ENCODE peak calls at places on chromosomes 4 and X, in ten cellular contexts. G is mucosa of descending colon; D is OCI-LY7; Z is tibial artery; E is Panc1; W is ovary; X is sigmoid colon; Y is CD8-positive, alpha-beta T cell; Q is fibroblast of lung; H is hepatocyte. N is an unnamed sample. For H3K4me1 and H3K36me3, the result is how much of the 10 kb centered on the place peaks cover.

GRCh38 chr4:17787315-17787714 is 5.9 kb upstream of the FAM184B start:
- DNase-seq in G (no peak), D (no peak), Z (no peak), E (no peak), W (no peak), X (no peak), Y (no peak), Q (peak), H (no peak), N (no peak)

GRCh38 chr4:147768113-147768512 is 36.2 kb downstream of the ARHGAP10 start:
- DNase-seq in G (peak), D (no peak), Z (no peak), E (no peak), W (no peak), X (no peak), Y (no peak), Q (peak), H (peak), N (no peak)

GRCh38 chr4:152486414-152487389 is 49.2 kb downstream of the FBXW7 start:
- DNase-seq in G (no peak), D (no peak), Z (no peak), E (no peak), W (no peak), X (no peak), Y (no peak), Q (no peak), H (no peak), N (no peak)

GRCh38 chrX:152735860-152736511 is 2.4 kb downstream of the MAGEA12 start:
- DNase-seq in G (no peak), D (no peak), Z (no peak), E (no peak), W (peak), X (no peak), Y (no peak), Q (no peak), H (no peak), N (no peak)

GRCh38 chr4:109294468-109295020 is 7.9 kb downstream of the COL25A1 start:
- DNase-seq in G (no peak), D (no peak), Z (no peak), E (no peak), W (no peak), X (no peak), Y (no peak), Q (peak), H (no peak), N (no peak)

GRCh38 chr4:87975466-87975865 is at the start of gene SPP1:
- DNase-seq in G (no peak), D (peak), Z (no peak), E (no peak), W (no peak), X (no peak), Y (no peak), Q (peak), H (peak), N (no peak)

GRCh38 chrX:134604701-134605271 is 53.5 kb downstream of the PLAC1 start:
- DNase-seq in G (no peak), D (no peak), Z (no peak), E (no peak), W (peak), X (no peak), Y (no peak), Q (peak), H (peak), N (no peak)

GRCh38 chr4:139761461-139761860 is 95.8 kb downstream of the MGST2 start:
- DNase-seq in G (no peak), D (peak), Z (no peak), E (no peak), W (no peak), X (no peak), Y (no peak), Q (peak), H (no peak), N (no peak)

GRCh38 chr4:114636192-114636935 is 37.8 kb downstream of the UGT8 start:
- DNase-seq in G (no peak), D (no peak), Z (no peak), E (no peak), W (no peak), X (no peak), Y (no peak), Q (no peak), H (no peak), N (no peak)

GRCh38 chr4:76977113-76977512 is 27.6 kb downstream of the SEPTIN11 start:
- DNase-seq in G (no peak), D (no peak), Z (no peak), E (no peak), W (no peak), X (no peak), Y (no peak), Q (no peak), H (no peak), N (no peak)

GRCh38 chr4:76977731-76978350 is 28.3 kb downstream of the SEPTIN11 start:
- DNase-seq in G (no peak), D (no peak), Z (no peak), E (peak), W (no peak), X (no peak), Y (no peak), Q (peak), H (no peak), N (no peak)

GRCh38 chr4:76981649-76982048 is 32.1 kb downstream of the SEPTIN11 start:
- DNase-seq in G (no peak), D (no peak), Z (no peak), E (no peak), W (no peak), X (no peak), Y (no peak), Q (no peak), H (no peak), N (no peak)

GRCh38 chr4:76980280-76980679 is 30.7 kb downstream of the SEPTIN11 start:
- DNase-seq in G (no peak), D (no peak), Z (no peak), E (no peak), W (no peak), X (no peak), Y (no peak), Q (no peak), H (no peak), N (no peak)

DNA sequence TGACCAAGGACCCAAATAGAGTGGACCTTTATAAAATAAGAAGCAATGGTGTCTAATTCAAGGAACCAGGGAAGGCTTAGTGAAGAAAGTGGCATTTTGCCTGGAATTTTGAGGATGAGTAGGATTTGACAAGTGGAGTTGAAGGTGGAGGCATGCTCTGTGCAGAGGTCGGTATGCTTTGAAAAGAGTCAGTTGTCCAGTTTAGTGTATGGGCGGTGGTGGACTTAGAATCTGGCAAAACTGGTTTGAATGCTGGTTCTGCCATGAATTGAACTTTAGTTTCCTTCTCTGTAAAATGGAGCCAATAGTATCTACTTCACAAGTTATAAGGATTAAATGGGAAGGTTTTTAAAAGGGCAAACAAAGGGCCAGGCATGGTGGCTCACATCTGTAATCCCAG is 29.7 kb downstream of the SEPTIN11 start:
- DNase-seq in G (no peak), D (no peak), Z (no peak), E (no peak), W (no peak), X (no peak), Y (no peak), Q (no peak), H (no peak), N (no peak)
- H3K4me1 ChIP-seq in G (under half), D (under half), Z (under half), E (under half), W (under half), X (under half), Y (under half), Q (under half), H (under half), N (half or more)

GRCh38 chr4:182369211-182369610 is 126.0 kb downstream of the TENM3 start:
- DNase-seq in G (no peak), D (no peak), Z (no peak), E (no peak), W (no peak), X (no peak), Y (no peak), Q (peak), H (no peak), N (no peak)
- H3K36me3 ChIP-seq in G (under half), D (under half), Z (under half), E (under half), W (under half), X (under half), Y (under half), Q (under half), H (under half), N (under half)

GRCh38 chrX:1496076-1496475 is 40.9 kb downstream of the P2RY8 start:
- DNase-seq in G (no peak), D (peak), Z (no peak), E (no peak), W (no peak), X (no peak), Y (no peak), Q (no peak), H (no peak), N (no peak)

GRCh38 chrX:1491851-1492349 is 39.2 kb upstream of the ASMTL start:
- DNase-seq in G (no peak), D (peak), Z (no peak), E (no peak), W (no peak), X (peak), Y (peak), Q (no peak), H (no peak), N (peak)

GRCh38 chrX:1492421-1493012 is 39.8 kb upstream of the ASMTL start:
- DNase-seq in G (no peak), D (peak), Z (no peak), E (no peak), W (no peak), X (peak), Y (no peak), Q (no peak), H (no peak), N (no peak)

GRCh38 chrX:1493317-1493856 is 40.7 kb upstream of the ASMTL start:
- DNase-seq in G (no peak), D (peak), Z (no peak), E (no peak), W (no peak), X (peak), Y (no peak), Q (no peak), H (no peak), N (no peak)

GRCh38 chrX:1493877-1494510 is 41.3 kb upstream of the ASMTL start:
- DNase-seq in G (no peak), D (peak), Z (no peak), E (no peak), W (no peak), X (no peak), Y (no peak), Q (no peak), H (no peak), N (no peak)
- H3K4me3 ChIP-seq in G (no peak), D (peak), Z (no peak), E (no peak), W (no peak), X (no peak), Y (no peak), Q (no peak), H (no peak), N (no peak)

GRCh38 chrX:49268702-49269009 is 937 bp upstream of the PPP1R3F start:
- DNase-seq in G (no peak), D (no peak), Z (no peak), E (no peak), W (no peak), X (no peak), Y (no peak), Q (no peak), H (no peak), N (no peak)
- H3K4me1 ChIP-seq in G (under half), D (under half), Z (under half), E (under half), W (under half), X (under half), Y (under half), Q (under half), H (under half), N (under half)

DNA sequence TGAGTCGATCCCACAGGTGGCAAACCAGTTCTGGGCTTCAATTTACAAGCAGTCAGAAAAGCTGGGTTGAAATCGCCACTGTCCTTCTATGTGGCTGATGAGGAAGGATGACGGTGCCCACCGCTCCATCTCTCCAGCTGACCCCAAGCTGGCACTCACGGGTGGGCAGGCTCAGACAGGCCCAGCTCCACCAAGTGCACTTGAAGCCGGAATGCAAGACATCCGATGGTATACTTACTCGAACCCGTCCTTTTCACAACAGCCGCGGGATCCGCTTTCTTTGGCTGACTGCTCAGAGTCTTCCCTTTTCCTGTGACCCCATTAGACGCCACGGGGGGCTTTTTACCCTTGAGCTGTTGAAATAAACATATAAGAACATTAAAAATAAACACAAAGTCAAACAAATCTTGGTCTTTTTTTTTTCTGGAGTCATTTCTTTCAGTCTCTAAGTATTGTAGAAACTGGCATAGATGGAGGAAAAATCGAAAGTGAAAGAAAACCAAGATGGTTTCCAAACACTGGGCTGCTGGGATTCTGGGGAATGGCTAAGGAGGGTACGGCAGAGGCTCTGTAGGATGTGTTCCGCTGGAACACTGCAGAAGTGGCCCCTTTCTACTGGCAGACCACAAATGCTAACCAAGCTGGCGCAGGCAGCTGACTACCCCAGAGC is 161.0 kb downstream of the AFAP1 start:
- DNase-seq in G (no peak), D (no peak), Z (peak), E (no peak), W (peak), X (peak), Y (no peak), Q (no peak), H (no peak), N (no peak)
- H3K36me3 ChIP-seq in G (under half), D (under half), Z (under half), E (under half), W (under half), X (under half), Y (under half), Q (under half), H (under half), N (under half)

DNA sequence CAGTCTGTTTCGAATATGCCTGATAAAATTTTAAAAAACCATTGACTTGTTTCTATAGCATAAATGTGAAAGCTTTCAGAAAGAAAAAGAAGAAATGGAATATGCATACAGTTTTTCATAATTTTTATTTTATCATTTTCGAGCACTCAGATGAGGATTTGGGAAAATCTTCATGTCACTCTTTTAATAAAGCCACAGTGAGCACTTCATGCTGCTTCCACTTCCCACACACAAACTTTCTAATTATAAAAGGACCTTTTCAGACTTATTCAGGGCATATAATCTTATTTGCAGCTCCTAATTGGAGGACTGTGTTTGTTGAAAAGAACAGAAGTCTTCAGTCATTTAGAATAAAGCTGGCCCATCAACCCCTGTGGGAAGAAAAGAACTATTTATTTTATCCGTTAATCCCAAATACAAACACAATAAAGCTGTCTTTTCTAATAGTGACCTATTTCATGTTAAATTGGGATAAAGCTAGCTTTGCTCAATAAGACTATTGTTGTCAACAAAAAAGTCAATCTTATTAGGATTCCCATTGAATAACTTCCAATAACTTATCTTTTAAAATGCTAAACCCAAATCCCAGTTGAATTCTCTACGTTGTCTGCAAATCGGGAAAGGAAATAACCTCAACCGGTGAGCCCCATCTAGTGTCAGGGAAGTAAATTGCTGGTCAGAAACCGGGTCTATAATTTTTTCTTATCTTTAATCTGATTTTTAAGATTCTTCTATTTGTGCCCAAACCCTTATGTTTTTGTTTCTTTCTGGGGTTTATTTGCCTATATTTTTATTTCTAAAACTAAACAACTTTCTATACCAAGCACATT is 211.5 kb downstream of the PDGFRA start:
- DNase-seq in G (peak), D (peak), Z (no peak), E (no peak), W (no peak), X (no peak), Y (no peak), Q (peak), H (peak), N (no peak)
- H3K4me3 ChIP-seq in G (no peak), D (no peak), Z (peak), E (no peak), W (no peak), X (no peak), Y (no peak), Q (no peak), H (no peak), N (no peak)

DNA sequence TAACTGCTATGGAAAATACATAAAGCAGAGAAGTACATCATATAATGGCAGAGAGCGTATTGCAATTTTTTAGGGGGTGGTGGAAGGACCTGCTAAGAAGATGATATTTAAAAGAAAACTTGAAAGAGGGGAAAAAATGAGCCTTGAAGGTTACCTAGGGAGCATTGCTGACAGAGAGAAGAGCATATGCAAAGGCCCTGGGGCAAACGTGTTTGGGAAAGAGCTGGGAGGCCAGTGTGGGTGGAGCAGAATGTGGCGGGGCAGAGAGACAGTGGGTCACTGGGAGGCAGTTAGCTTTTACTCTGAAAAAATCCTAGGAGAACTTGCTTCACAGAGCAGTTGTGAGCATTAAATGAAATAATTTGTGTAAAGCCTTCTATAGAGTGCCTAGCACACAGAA is 157.0 kb downstream of the SHROOM3 start:
- DNase-seq in G (no peak), D (no peak), Z (no peak), E (no peak), W (no peak), X (no peak), Y (no peak), Q (no peak), H (no peak), N (no peak)
- H3K4me1 ChIP-seq in G (half or more), D (under half), Z (half or more), E (under half), W (under half), X (under half), Y (under half), Q (under half), H (under half), N (under half)